ENCODE peak calls at places on chromosomes 13 and 19, in nine cellular contexts. W is SK-N-SH, Y is HCT116, S is K562, R is transverse colon, K is suprapubic skin, X is breast epithelium, I is endothelial cell of umbilical vein, Q is GM23338. F is an unnamed sample.

GRCh38 chr13:98523455-98524102 is 53.3 kb downstream of the STK24 start:
- DNase-seq in R (no peak), Q (no peak), K (no peak), S (no peak), W (no peak), Y (no peak), X (no peak), I (no peak), F (no peak)

GRCh38 chr13:99218545-99218944 is 17.9 kb downstream of the UBAC2 start:
- DNase-seq in Q (no peak), R (no peak), Y (no peak), I (peak), X (no peak), K (no peak), S (no peak), W (no peak), F (no peak)

GRCh38 chr13:66224644-66225043 is 1005.5 kb downstream of the PCDH9 start:
- DNase-seq in X (no peak), I (no peak), W (no peak), Y (no peak), R (no peak), S (no peak), K (no peak), Q (peak), F (peak)

GRCh38 chr13:50761406-50761805 is 82.1 kb downstream of the DLEU7 start:
- DNase-seq in Y (no peak), K (no peak), Q (no peak), X (no peak), W (no peak), S (no peak), I (no peak), R (no peak), F (no peak)

GRCh38 chr13:95217920-95218830 is 83.1 kb downstream of the ABCC4 start:
- DNase-seq in W (no peak), R (no peak), K (no peak), S (no peak), Y (no peak), Q (no peak), X (no peak), I (no peak), F (no peak)

GRCh38 chr13:20939662-20940061 is 37.1 kb upstream of the XPO4 start:
- DNase-seq in R (no peak), I (no peak), W (no peak), S (no peak), Y (no peak), K (no peak), Q (no peak), X (no peak), F (no peak)

GRCh38 chr13:113802090-113802531 is 43.1 kb downstream of the TMEM255B start:
- DNase-seq in R (no peak), S (peak), Q (peak), K (peak), I (no peak), Y (no peak), X (no peak), W (peak), F (no peak)

GRCh38 chr19:57682226-57682766 is 519 bp downstream of the ZNF551 start:
- DNase-seq in K (no peak), Q (no peak), I (no peak), S (no peak), W (no peak), R (no peak), Y (no peak), X (no peak), F (no peak)

GRCh38 chr13:102122147-102122546 is 279.7 kb downstream of the FGF14 start:
- DNase-seq in X (no peak), S (no peak), W (no peak), Y (no peak), I (no peak), K (no peak), Q (no peak), R (no peak), F (no peak)

GRCh38 chr19:48746738-48747575 is at the start of gene IZUMO1:
- DNase-seq in W (peak), I (peak), Y (peak), R (peak), Q (peak), X (no peak), K (peak), S (peak), F (no peak)

GRCh38 chr13:47437411-47437810 is 540.6 kb upstream of the HTR2A start:
- DNase-seq in R (no peak), Q (no peak), K (no peak), Y (no peak), W (no peak), S (no peak), X (no peak), I (no peak), F (no peak)

GRCh38 chr13:99005609-99006008 is 27.7 kb upstream of the DOCK9 start:
- DNase-seq in Y (no peak), I (no peak), Q (no peak), W (no peak), R (no peak), K (no peak), S (no peak), X (no peak), F (no peak)

GRCh38 chr13:62799931-62800436 is 1384.3 kb upstream of the PCDH20 start:
- DNase-seq in R (no peak), Q (no peak), K (no peak), X (no peak), Y (no peak), W (no peak), I (no peak), S (no peak), F (no peak)

GRCh38 chr13:44362394-44363040 is 11.1 kb upstream of the SERP2 start:
- DNase-seq in I (peak), R (no peak), S (no peak), K (no peak), W (no peak), X (no peak), Y (no peak), Q (no peak), F (no peak)

GRCh38 chr19:34317311-34317927 is 47.6 kb upstream of the GPI start:
- DNase-seq in Y (no peak), X (no peak), R (peak), Q (no peak), W (no peak), I (peak), S (peak), K (no peak), F (no peak)

GRCh38 chr13:29946093-29946492 is 95.7 kb upstream of the UBL3 start:
- DNase-seq in Q (no peak), R (no peak), Y (no peak), X (no peak), S (no peak), W (no peak), I (no peak), K (no peak), F (peak)

GRCh38 chr13:67140006-67140405 is 90.1 kb downstream of the PCDH9 start:
- DNase-seq in S (no peak), Y (no peak), Q (no peak), X (no peak), I (no peak), R (no peak), W (no peak), K (no peak), F (no peak)

GRCh38 chr13:50969691-50970090 is 60.1 kb downstream of the RNASEH2B start:
- DNase-seq in R (peak), I (no peak), Q (peak), Y (no peak), S (no peak), X (no peak), W (no peak), K (no peak), F (no peak)

GRCh38 chr13:107534548-107534947 is 680.8 kb downstream of the LIG4 start:
- DNase-seq in S (no peak), R (no peak), K (no peak), W (no peak), Y (no peak), X (no peak), Q (no peak), I (no peak), F (no peak)

GRCh38 chr19:39156230-39156890 is 30.8 kb downstream of the PAK4 start:
- DNase-seq in W (no peak), X (no peak), Y (no peak), S (peak), K (no peak), Q (no peak), I (no peak), R (no peak), F (no peak)

GRCh38 chr13:64756621-64757020 is 2473.5 kb downstream of the PCDH9 start:
- DNase-seq in K (no peak), S (no peak), W (no peak), X (no peak), Q (no peak), I (no peak), Y (no peak), R (no peak), F (no peak)

GRCh38 chr19:29702161-29702957 is 12.7 kb downstream of the C19orf12 start:
- DNase-seq in S (no peak), K (no peak), W (no peak), R (no peak), Q (no peak), Y (no peak), X (no peak), I (no peak), F (no peak)

GRCh38 chr13:23159587-23160240 is 21.1 kb upstream of the SGCG start:
- DNase-seq in R (no peak), X (no peak), I (no peak), S (no peak), Q (peak), W (peak), Y (no peak), K (no peak), F (no peak)

DNA sequence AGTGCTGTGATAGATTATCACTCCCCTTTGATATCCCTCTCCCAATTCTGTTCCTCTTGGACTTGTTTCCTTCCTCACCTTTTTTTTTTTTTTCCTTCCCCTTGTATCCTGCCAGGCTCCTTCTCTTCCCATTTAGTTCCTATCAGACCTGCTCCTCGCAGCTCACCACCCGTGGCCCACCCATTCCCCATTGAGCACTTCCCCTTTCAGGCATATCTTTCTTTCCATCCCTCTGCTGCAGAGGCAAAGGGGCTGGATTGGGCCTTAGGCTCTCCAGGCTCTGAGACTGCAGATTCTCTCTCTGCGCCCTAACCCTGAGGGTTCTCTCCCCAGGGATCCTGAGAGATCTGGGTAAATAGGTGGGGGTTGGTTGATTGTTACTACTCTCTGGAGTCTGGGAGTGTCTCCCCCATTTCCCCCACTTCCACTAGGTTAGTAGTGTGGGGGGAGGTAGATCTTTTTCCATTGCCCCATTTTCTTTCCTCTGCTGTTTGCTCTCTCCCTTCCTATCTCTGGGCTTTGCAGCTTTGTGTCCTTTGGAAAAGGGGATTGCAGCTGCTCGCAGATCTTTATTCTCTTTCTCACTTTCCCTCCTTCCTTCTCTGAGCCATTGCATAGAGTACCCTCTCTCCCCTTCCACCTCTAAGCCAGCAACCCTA is 2.3 kb downstream of the ARHGAP35 start:
- DNase-seq in I (no peak), S (peak), Q (peak), X (no peak), Y (no peak), K (peak), W (no peak), R (no peak), F (peak)
- H3K27ac ChIP-seq in I (no peak), S (peak), Q (peak), X (peak), Y (no peak), K (peak), W (peak), R (peak), F (no peak)

GRCh38 chr13:110396913-110397379 is 89.9 kb downstream of the COL4A2 start:
- DNase-seq in I (no peak), S (no peak), R (peak), W (no peak), K (peak), X (peak), Q (no peak), Y (no peak), F (no peak)
- TF ChIP-seq POLR2AphosphoS5 in I (no peak), S (no peak), R (peak), W (peak), K (no peak), X (peak), Q (no peak), Y (no peak), F (no peak)

GRCh38 chr19:7371001-7371400 is 22.3 kb downstream of the ARHGEF18 start:
- DNase-seq in R (no peak), S (no peak), K (no peak), W (no peak), X (no peak), I (no peak), Q (no peak), Y (no peak), F (no peak)
- H3K27ac ChIP-seq in R (peak), S (no peak), K (no peak), W (no peak), X (no peak), I (no peak), Q (no peak), Y (no peak), F (no peak)

GRCh38 chr13:28392428-28392827 is 102.5 kb downstream of the FLT1 start:
- DNase-seq in X (no peak), W (peak), R (no peak), K (no peak), Q (no peak), Y (no peak), S (no peak), I (peak), F (no peak)

GRCh38 chr13:28396053-28396452 is 98.9 kb downstream of the FLT1 start:
- DNase-seq in S (no peak), X (no peak), Y (no peak), K (no peak), Q (no peak), W (no peak), R (no peak), I (peak), F (no peak)

GRCh38 chr13:28392896-28393295 is 102.0 kb downstream of the FLT1 start:
- DNase-seq in S (no peak), I (no peak), X (no peak), R (no peak), W (no peak), Q (no peak), K (no peak), Y (no peak), F (no peak)

GRCh38 chr13:28394422-28394821 is 100.5 kb downstream of the FLT1 start:
- DNase-seq in S (no peak), W (no peak), K (no peak), R (no peak), Q (no peak), Y (no peak), X (no peak), I (peak), F (peak)
- TF ChIP-seq POLR2AphosphoS5 in S (no peak), W (no peak), K (no peak), R (no peak), Q (no peak), Y (no peak), X (no peak), I (peak), F (no peak)

GRCh38 chr19:13006431-13007281 is 11.4 kb downstream of the NFIX start:
- DNase-seq in I (no peak), K (peak), R (no peak), Q (no peak), W (peak), Y (no peak), S (no peak), X (no peak), F (no peak)

GRCh38 chr19:13008926-13009787 is 13.9 kb downstream of the NFIX start:
- DNase-seq in I (no peak), Y (no peak), R (no peak), W (peak), X (no peak), Q (peak), K (no peak), S (peak), F (no peak)

GRCh38 chr19:13005861-13006370 is 10.6 kb downstream of the NFIX start:
- DNase-seq in W (peak), S (no peak), Y (no peak), I (no peak), K (no peak), X (no peak), R (no peak), Q (no peak), F (no peak)

GRCh38 chr19:13005253-13005652 is 10.0 kb downstream of the NFIX start:
- DNase-seq in Y (no peak), S (no peak), X (no peak), W (no peak), Q (no peak), I (no peak), K (no peak), R (no peak), F (no peak)

DNA sequence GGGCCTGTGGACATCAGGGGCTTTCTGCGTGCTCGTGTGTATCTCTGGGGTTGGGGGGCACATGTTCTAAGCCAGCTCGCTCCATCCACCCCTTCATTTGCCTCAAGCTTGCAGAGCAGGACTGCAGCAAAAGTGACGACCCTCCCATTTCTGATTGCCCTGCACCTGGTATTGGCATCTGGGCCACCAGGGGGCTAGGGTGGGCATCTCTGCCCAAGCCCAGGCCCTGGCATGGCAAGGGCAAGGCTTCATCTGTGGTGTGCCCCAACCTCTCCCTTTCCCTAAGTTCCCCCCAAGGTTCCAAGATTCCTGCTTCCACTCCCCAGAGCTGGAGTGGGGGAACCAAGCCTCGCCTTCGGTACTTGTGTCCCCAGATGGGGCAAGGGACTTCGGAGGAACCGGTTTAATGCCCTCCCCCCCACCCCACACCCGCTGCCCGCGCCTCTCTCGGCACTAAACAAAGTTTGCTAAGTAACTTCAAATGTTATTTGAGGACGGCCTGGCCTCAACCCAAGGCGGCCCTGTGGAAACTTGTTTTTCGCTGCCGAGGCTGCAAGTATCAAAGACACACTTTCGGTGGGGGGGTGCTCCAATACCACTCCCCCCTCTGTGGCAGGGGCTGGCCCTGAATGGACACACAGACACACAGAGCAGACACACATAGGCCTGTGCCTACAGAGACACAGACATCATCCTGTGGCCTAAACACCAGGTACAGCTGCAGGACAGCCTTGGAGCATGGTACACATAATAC is 12.2 kb downstream of the NFIX start:
- DNase-seq in I (no peak), Q (no peak), Y (no peak), K (peak), X (peak), W (peak), R (no peak), S (no peak), F (no peak)
- H3K27ac ChIP-seq in I (no peak), Q (no peak), Y (no peak), K (peak), X (peak), W (no peak), R (peak), S (no peak), F (no peak)

DNA sequence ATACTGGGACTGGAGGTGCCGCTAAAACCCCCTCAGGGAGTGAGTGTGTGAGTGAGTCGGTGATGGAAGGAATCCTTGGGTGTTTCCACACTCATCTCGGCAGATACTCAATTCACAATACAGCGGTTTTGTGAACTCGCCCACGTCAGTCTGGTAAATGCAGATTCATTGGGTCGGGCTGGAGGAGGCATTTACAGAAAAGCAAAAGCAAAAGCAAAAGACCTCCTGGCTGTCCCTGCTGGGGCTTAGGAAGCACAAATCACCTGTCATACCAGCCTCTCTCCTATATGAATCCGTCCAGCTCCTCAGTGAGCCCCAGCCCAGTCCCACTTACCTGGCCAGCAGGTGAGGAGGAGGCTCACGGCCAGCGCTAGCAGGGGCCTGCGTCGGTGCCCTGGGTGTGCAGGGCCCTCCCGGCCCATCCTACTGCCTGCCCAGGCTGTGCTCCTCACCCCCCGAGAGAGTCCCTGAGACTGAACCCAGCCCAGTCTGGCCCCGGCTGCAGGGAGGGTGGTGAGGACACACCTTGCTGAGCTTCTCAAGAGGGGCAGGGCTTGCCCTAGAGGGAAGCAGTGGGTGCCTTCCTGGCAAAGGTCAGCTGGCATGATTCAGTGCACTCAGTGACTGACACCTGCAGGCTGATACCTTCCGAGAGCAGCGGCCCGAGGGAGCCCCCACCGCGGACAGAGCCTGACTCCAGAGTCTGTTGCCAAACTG is at the start of gene MUC16:
- DNase-seq in W (no peak), Y (no peak), K (no peak), Q (peak), R (no peak), I (no peak), X (no peak), S (no peak), F (no peak)
- TF ChIP-seq POLR2AphosphoS5 in W (no peak), Y (no peak), K (no peak), Q (no peak), R (no peak), I (no peak), X (no peak), S (no peak), F (no peak)

DNA sequence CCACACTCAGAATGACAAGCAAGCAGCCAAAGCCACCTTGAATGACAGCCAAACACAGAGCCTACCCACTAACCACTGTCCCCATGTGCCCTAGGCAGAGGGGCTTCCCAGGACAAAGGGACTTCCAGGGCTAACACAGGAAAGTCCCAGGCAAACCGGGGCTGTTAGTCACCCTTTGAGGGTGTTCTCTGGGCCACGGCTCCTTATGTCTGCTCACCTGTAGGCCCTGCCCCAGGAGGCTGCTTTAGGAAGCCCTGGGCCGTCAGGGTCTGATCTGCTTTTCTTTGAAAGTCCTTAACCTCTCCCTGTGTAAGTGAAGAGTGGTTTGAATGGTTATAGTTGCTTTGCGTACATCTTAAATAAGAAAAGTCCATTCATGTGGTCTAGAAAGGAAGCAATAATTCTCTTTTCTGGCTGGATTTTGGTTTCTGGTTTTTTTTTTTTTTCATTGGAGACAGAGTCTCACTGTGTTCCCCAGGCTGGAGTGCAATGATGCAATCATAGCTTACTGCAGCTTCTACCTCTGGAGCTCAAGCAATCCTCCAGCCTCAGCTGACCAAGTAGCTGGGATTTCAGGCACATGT is 161.4 kb downstream of the EFNB2 start:
- DNase-seq in I (peak), W (no peak), X (no peak), Q (no peak), S (no peak), K (no peak), R (no peak), Y (no peak), F (no peak)
- H3K27ac ChIP-seq in I (peak), W (peak), X (peak), Q (no peak), S (no peak), K (no peak), R (no peak), Y (no peak), F (no peak)

GRCh38 chr19:17526922-17527321 is 15.5 kb downstream of the PGLS start:
- DNase-seq in I (no peak), Y (no peak), K (no peak), W (no peak), S (no peak), R (peak), Q (no peak), X (no peak), F (no peak)
- TF ChIP-seq POLR2AphosphoS5 in I (no peak), Y (no peak), K (no peak), W (no peak), S (no peak), R (no peak), Q (no peak), X (no peak), F (no peak)

F was measured in HL-60.